ENCODE peak calls at places on chromosomes 13 and 19, in four cellular contexts. Y, R, E and I are unnamed samples.

GRCh38 chr13:35157143-35157755 is 215.2 kb downstream of the NBEA start:
- DNase-seq in R (no peak), E (no peak), Y (no peak), I (no peak)

GRCh38 chr13:27014406-27015359 is 156.9 kb downstream of the USP12 start:
- DNase-seq in E (no peak), Y (no peak), R (peak), I (peak)

GRCh38 chr19:42235181-42235580 is 7.2 kb downstream of the GSK3A start:
- DNase-seq in E (no peak), Y (no peak), R (no peak), I (no peak)

GRCh38 chr13:74570834-74571233 is 436.6 kb upstream of the KLF12 start:
- DNase-seq in R (no peak), E (no peak), Y (no peak), I (no peak)

GRCh38 chr13:50691682-50692263 is 151.7 kb downstream of the DLEU7 start:
- DNase-seq in Y (no peak), E (no peak), R (no peak), I (no peak)

GRCh38 chr13:30148171-30148754 is 159.1 kb downstream of the KATNAL1 start:
- DNase-seq in E (no peak), R (no peak), Y (no peak), I (no peak)

GRCh38 chr13:29946093-29946492 is 95.7 kb upstream of the UBL3 start:
- DNase-seq in E (no peak), R (peak), Y (no peak), I (no peak)

GRCh38 chr13:20831933-20832332 is 58.2 kb upstream of the EEF1AKMT1 start:
- DNase-seq in Y (no peak), R (no peak), E (no peak), I (no peak)

GRCh38 chr13:22944378-22944777 is 236.4 kb upstream of the SGCG start:
- DNase-seq in Y (no peak), E (no peak), R (no peak), I (peak)

GRCh38 chr13:97855570-97855970 is 97.9 kb upstream of the IPO5 start:
- DNase-seq in R (no peak), Y (no peak), E (no peak), I (peak)

GRCh38 chr19:29622191-29623070 is 16.3 kb downstream of the POP4 start:
- DNase-seq in Y (no peak), E (no peak), R (no peak), I (no peak)

GRCh38 chr19:35959040-35959967 is 23.1 kb downstream of the LRFN3 start:
- DNase-seq in R (no peak), E (peak), Y (no peak), I (no peak)

GRCh38 chr13:44557986-44558385 is 18.1 kb downstream of the TSC22D1 start:
- DNase-seq in Y (no peak), R (no peak), E (no peak), I (no peak)

GRCh38 chr13:98951266-98951665 is 26.6 kb downstream of the DOCK9 start:
- DNase-seq in Y (no peak), E (no peak), R (no peak), I (peak)

GRCh38 chr13:19586904-19587634 is 25.7 kb upstream of the TPTE2 start:
- DNase-seq in R (no peak), E (peak), Y (no peak), I (no peak)

GRCh38 chr19:45995715-45996385 is 583 bp downstream of the CCDC61 start:
- DNase-seq in Y (no peak), R (no peak), E (no peak), I (no peak)

GRCh38 chr19:29475469-29475868 is 50.3 kb upstream of the VSTM2B start:
- DNase-seq in R (no peak), Y (no peak), E (no peak), I (no peak)

GRCh38 chr19:6464070-6464873 is at the start of gene CRB3:
- DNase-seq in R (no peak), E (peak), Y (no peak), I (peak)

GRCh38 chr13:84192125-84192524 is 309.9 kb upstream of the SLITRK1 start:
- DNase-seq in R (no peak), Y (no peak), E (no peak), I (no peak)

GRCh38 chr13:93473441-93474270 is 247.0 kb downstream of the GPC6 start:
- DNase-seq in R (no peak), Y (no peak), E (no peak), I (no peak)